ENCODE peak calls at places on chromosome 3, in nine cellular contexts. V is stimulated activated CD4-positive, alpha-beta T cell treated with anti-CD3 and anti-CD28 coated beads, Interleukin-15, amount 100 ng/mL, for 1 hour; L is activated CD4-positive, alpha-beta T cell treated with anti-CD3 and anti-CD28 coated beads, Interleukin-2, amount 50 U/mL, for 4 hours; Z is KG1; B is nephron progenitor cell; I is activated gamma-delta T cell treated with Interleukin-2 at 50 U/mL for 16 hours; E is HEK293T; J is sciatic nerve; M is activated naive CD8-positive, alpha-beta T cell treated with anti-CD3 and anti-CD28 coated beads, Interleukin-2, amount 50 U/mL, for 16 hours. O is an unnamed sample.

GRCh38 chr3:119084371-119085069 is 49.9 kb upstream of the IGSF11 start:
- DNase-seq in B (no peak), I (no peak), J (no peak), L (no peak), M (no peak), E (no peak), Z (no peak), V (no peak), O (no peak)

GRCh38 chr3:122668930-122669730 is 11.5 kb upstream of the PARP14 start:
- DNase-seq in L (no peak), V (no peak), J (no peak), Z (no peak), E (no peak), M (no peak), I (no peak), B (no peak), O (no peak)

GRCh38 chr3:88219138-88219792 is 69.5 kb downstream of the C3orf38 start:
- DNase-seq in V (no peak), B (peak), I (no peak), L (no peak), J (peak), E (peak), Z (peak), M (no peak), O (peak)

GRCh38 chr3:28544831-28545230 is 196.2 kb upstream of the AZI2 start:
- DNase-seq in J (no peak), E (no peak), B (no peak), M (no peak), Z (no peak), V (no peak), L (no peak), I (no peak), O (no peak)

GRCh38 chr3:65130782-65131181 is 443.0 kb upstream of the ADAMTS9 start:
- DNase-seq in V (no peak), L (no peak), M (no peak), I (no peak), J (no peak), Z (no peak), E (no peak), B (no peak), O (no peak)

GRCh38 chr3:118963711-118964110 is 70.9 kb downstream of the IGSF11 start:
- DNase-seq in J (no peak), M (no peak), I (no peak), Z (no peak), L (no peak), B (no peak), V (no peak), E (no peak), O (no peak)

GRCh38 chr3:125651246-125651645 is 55.9 kb upstream of the OSBPL11 start:
- DNase-seq in V (no peak), M (no peak), Z (no peak), J (no peak), L (no peak), I (no peak), E (no peak), B (no peak), O (no peak)

GRCh38 chr3:72999971-73000370 is 3.4 kb downstream of the PPP4R2 start:
- DNase-seq in Z (no peak), B (no peak), I (peak), M (no peak), J (no peak), L (no peak), V (no peak), E (no peak), O (no peak)

GRCh38 chr3:129525341-129525968 is 3.0 kb upstream of the RHO start:
- DNase-seq in Z (no peak), J (no peak), L (no peak), V (no peak), M (no peak), I (no peak), E (no peak), B (no peak), O (no peak)